ENCODE peak calls at places on chromosomes 6 and 20, in four cellular contexts. G is CD4-positive, CD25-positive, alpha-beta regulatory T cell; O is tibial artery; Y is psoas muscle. F is an unnamed sample.

GRCh38 chr6:64013061-64013410 is 377.4 kb downstream of the PHF3 start:
- DNase-seq in G (no peak), O (no peak), Y (no peak), F (no peak)

GRCh38 chr20:12482661-12483060 is 526.1 kb upstream of the SPTLC3 start:
- DNase-seq in G (no peak), O (no peak), Y (no peak), F (no peak)

GRCh38 chr6:4319992-4320683 is 184.8 kb upstream of the ECI2 start:
- DNase-seq in G (no peak), O (no peak), Y (no peak), F (no peak)

GRCh38 chr6:157143885-157144795 is 179.2 kb downstream of the TMEM242 start:
- DNase-seq in G (no peak), O (no peak), Y (no peak), F (no peak)

GRCh38 chr20:58576590-58576944 is 61.4 kb upstream of the APCDD1L start:
- DNase-seq in G (no peak), O (no peak), Y (no peak), F (no peak)

GRCh38 chr20:58233393-58233792 is 4.9 kb upstream of the ANKRD60 start:
- DNase-seq in G (no peak), O (no peak), Y (no peak), F (no peak)

GRCh38 chr20:4227085-4227821 is 211.9 kb upstream of the RNF24 start:
- DNase-seq in G (no peak), O (no peak), Y (no peak), F (no peak)

GRCh38 chr6:16999486-17000436 is 102.1 kb upstream of the STMND1 start:
- DNase-seq in G (no peak), O (no peak), Y (no peak), F (peak)

GRCh38 chr6:108587258-108588059 is 26.7 kb downstream of the FOXO3 start:
- DNase-seq in G (no peak), O (no peak), Y (no peak), F (no peak)

GRCh38 chr6:146990284-146990683 is 213.9 kb upstream of the STXBP5 start:
- DNase-seq in G (no peak), O (no peak), Y (no peak), F (no peak)

GRCh38 chr6:44851176-44851575 is 463.7 kb downstream of the CDC5L start:
- DNase-seq in G (no peak), O (no peak), Y (no peak), F (no peak)

GRCh38 chr6:138493413-138493812 is 5.9 kb downstream of the NHSL1 start:
- DNase-seq in G (no peak), O (no peak), Y (no peak), F (no peak)

GRCh38 chr6:16711551-16712249 is 49.6 kb downstream of the ATXN1 start:
- DNase-seq in G (no peak), O (no peak), Y (no peak), F (no peak)

GRCh38 chr6:14292119-14292518 is 174.5 kb downstream of the CD83 start:
- DNase-seq in G (no peak), O (no peak), Y (no peak), F (no peak)

GRCh38 chr20:47586648-47587306 is 85.1 kb downstream of the NCOA3 start:
- DNase-seq in G (no peak), O (no peak), Y (no peak), F (no peak)

GRCh38 chr6:41528409-41528963 is 17.7 kb upstream of the FOXP4 start:
- DNase-seq in G (no peak), O (no peak), Y (no peak), F (no peak)

GRCh38 chr6:17505767-17506280 is 94.3 kb upstream of the FAM8A1 start:
- DNase-seq in G (no peak), O (no peak), Y (no peak), F (no peak)

GRCh38 chr6:28080631-28081485 is 490 bp downstream of the ZNF165 start:
- DNase-seq in G (peak), O (peak), Y (peak), F (peak)

GRCh38 chr20:37986873-37987601 is 46.2 kb downstream of the TTI1 start:
- DNase-seq in G (no peak), O (peak), Y (peak), F (no peak)

GRCh38 chr6:106070626-106071025 is 15.5 kb upstream of the PRDM1 start:
- DNase-seq in G (no peak), O (no peak), Y (no peak), F (no peak)

GRCh38 chr6:145233955-145234354 is 501.4 kb downstream of the EPM2A start:
- DNase-seq in G (no peak), O (no peak), Y (no peak), F (no peak)

GRCh38 chr6:143401060-143401426 is 49.5 kb downstream of the ADAT2 start:
- DNase-seq in G (no peak), O (no peak), Y (no peak), F (no peak)

GRCh38 chr6:145713746-145714145 is 21.6 kb downstream of the EPM2A start:
- DNase-seq in G (no peak), O (no peak), Y (no peak), F (no peak)

GRCh38 chr6:144131248-144131709 is 19.0 kb upstream of the STX11 start:
- DNase-seq in G (peak), O (no peak), Y (no peak), F (peak)

GRCh38 chr6:42493914-42494539 is 42.3 kb upstream of the TRERF1 start:
- DNase-seq in G (no peak), O (no peak), Y (no peak), F (no peak)

GRCh38 chr6:37628611-37629320 is 68.9 kb downstream of the MDGA1 start:
- DNase-seq in G (no peak), O (no peak), Y (no peak), F (no peak)

GRCh38 chr6:89956182-89956581 is 61.9 kb downstream of the GJA10 start:
- DNase-seq in G (no peak), O (no peak), Y (no peak), F (no peak)

GRCh38 chr20:48910360-48910781 is 11.1 kb upstream of the ARFGEF2 start:
- DNase-seq in G (no peak), O (no peak), Y (no peak), F (no peak)

GRCh38 chr6:16321826-16322225 is 83.4 kb downstream of the GMPR start:
- DNase-seq in G (no peak), O (no peak), Y (no peak), F (no peak)

GRCh38 chr6:158649289-158650143 is at the start of gene SYTL3:
- DNase-seq in G (peak), O (peak), Y (no peak), F (no peak)

GRCh38 chr20:52490715-52491430 is 299.3 kb upstream of the ZFP64 start:
- DNase-seq in G (no peak), O (no peak), Y (no peak), F (peak)

GRCh38 chr6:36577298-36577697 is 16.9 kb upstream of the SRSF3 start:
- DNase-seq in G (no peak), O (no peak), Y (no peak), F (peak)

GRCh38 chr6:25248100-25248499 is 31.1 kb upstream of the CARMIL1 start:
- DNase-seq in G (no peak), O (no peak), Y (no peak), F (no peak)
- H3K27ac ChIP-seq in G (no peak), O (no peak), Y (no peak), F (no peak)

DNA sequence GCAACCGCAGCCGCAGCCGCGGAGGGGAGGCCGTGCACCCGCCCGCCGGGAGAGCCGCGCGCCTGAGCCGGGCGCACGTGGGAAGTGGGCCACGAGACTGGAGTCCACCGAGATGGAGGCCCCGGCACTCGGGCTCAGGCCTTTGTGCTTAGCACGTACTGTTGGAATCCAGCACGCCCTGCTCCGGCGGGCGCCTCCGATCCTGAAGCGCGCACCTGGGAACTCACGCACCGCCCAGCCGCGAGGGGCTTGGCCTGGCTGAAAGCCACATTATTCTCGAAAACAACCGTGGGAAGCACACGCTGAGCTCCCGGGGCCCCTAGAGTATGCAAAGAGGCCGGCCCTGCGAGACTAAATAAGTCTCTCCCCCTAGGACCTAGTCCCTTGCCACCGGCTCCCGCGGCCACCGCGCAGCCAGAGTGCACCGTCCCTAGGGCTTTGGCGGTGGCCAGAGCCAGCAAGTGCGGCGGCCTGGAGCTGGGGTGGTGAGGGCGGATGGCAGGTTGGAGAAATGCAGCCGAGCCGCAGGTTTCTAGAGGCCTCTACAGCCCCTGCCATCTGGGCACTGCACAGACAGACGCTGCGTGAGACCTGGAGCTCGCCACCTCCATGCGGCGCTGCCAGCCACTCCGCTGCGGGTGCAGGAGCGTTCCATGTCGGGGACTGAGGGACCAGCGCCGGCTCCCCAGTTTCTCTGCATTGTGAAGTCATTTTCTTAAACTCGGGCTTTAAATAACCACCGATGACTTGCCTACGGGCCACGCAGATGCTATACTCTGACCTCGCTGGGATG is 42.0 kb upstream of the LY86 start:
- DNase-seq in G (peak), O (no peak), Y (peak), F (no peak)
- H3K27ac ChIP-seq in G (no peak), O (no peak), Y (peak), F (no peak)

DNA sequence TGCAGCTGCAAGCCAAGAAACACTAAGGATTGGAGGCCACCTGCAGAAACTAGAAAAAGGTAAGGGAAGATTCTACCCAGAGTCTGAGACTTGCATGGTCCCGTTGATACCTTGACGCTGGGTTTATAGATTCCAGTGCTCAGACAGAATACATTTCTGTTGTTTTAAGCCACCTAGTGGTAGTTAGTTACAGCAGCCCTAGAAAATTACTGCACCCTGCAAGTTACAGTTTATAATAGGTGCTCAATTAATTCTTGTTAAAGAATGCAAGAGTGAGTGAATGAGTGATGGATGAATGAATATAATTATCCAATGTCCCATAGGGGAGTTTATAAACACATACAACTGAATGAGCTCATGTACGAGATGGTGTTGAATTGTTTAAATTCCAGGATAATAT is 453.1 kb upstream of the SLC35B3 start:
- DNase-seq in G (no peak), O (no peak), Y (no peak), F (no peak)
- H3K27ac ChIP-seq in G (no peak), O (no peak), Y (no peak), F (no peak)

GRCh38 chr20:62014889-62015375 is 50.7 kb downstream of the TAF4 start:
- DNase-seq in G (no peak), O (no peak), Y (no peak), F (no peak)
- H3K27ac ChIP-seq in G (no peak), O (no peak), Y (no peak), F (no peak)

GRCh38 chr6:136782021-136782770 is 10.1 kb downstream of the MAP3K5 start:
- DNase-seq in G (no peak), O (no peak), Y (no peak), F (peak)
- H3K27ac ChIP-seq in G (no peak), O (no peak), Y (no peak), F (peak)